ENCODE peak calls at places on chromosomes 13 and 19, in ten cellular contexts. C, Q, F, B, J, X, T, V, S and M are unnamed samples.

GRCh38 chr19:31451686-31452325 is 102.6 kb upstream of the TSHZ3 start:
- DNase-seq in C (no peak), Q (no peak), F (no peak), B (no peak), J (no peak), X (no peak), T (no peak), V (no peak), S (no peak), M (no peak)

GRCh38 chr13:75197803-75198202 is 284.2 kb downstream of the TBC1D4 start:
- DNase-seq in C (no peak), Q (no peak), F (no peak), B (no peak), J (no peak), X (no peak), T (no peak), V (no peak), S (no peak), M (peak; percentile 58)

GRCh38 chr19:45800009-45800553 is 7.4 kb upstream of the DMWD start:
- DNase-seq in C (no peak), Q (peak; percentile 58), F (no peak), B (no peak), J (no peak), X (no peak), T (no peak), V (no peak), S (no peak), M (peak; percentile 48)

GRCh38 chr19:30360378-30361106 is 11.6 kb upstream of the ZNF536 start:
- DNase-seq in C (no peak), Q (no peak), F (no peak), B (no peak), J (no peak), X (peak; percentile 55), T (no peak), V (no peak), S (no peak), M (no peak)

GRCh38 chr19:15913830-15914229 is 16.0 kb upstream of the CYP4F2 start:
- DNase-seq in C (no peak), Q (no peak), F (no peak), B (no peak), J (no peak), X (no peak), T (no peak), V (no peak), S (peak; percentile 39), M (no peak)

GRCh38 chr13:113053376-113053775 is 52.2 kb upstream of the F7 start:
- DNase-seq in C (no peak), Q (no peak), F (no peak), B (no peak), J (no peak), X (no peak), T (peak; percentile 42), V (peak; percentile 39), S (peak; percentile 57), M (no peak)

GRCh38 chr13:104461049-104461448 is 1394.8 kb upstream of the SLC10A2 start:
- DNase-seq in C (no peak), Q (no peak), F (no peak), B (no peak), J (no peak), X (peak; percentile 49), T (no peak), V (no peak), S (no peak), M (no peak)

GRCh38 chr19:48635263-48635965 is 1.8 kb downstream of the DBP start:
- DNase-seq in C (peak; percentile 76), Q (peak; percentile 95), F (peak; percentile 83), B (no peak), J (peak; percentile 82), X (peak; percentile 79), T (peak; percentile 87), V (peak; percentile 90), S (peak; percentile 78), M (no peak)

GRCh38 chr19:48656840-48657474 is 11.0 kb upstream of the CA11 start:
- DNase-seq in C (no peak), Q (no peak), F (no peak), B (no peak), J (peak; percentile 20), X (no peak), T (no peak), V (no peak), S (no peak), M (peak; percentile 91)

GRCh38 chr13:29156136-29156535 is 336.0 kb downstream of the MTUS2 start:
- DNase-seq in C (no peak), Q (no peak), F (no peak), B (no peak), J (no peak), X (no peak), T (no peak), V (no peak), S (no peak), M (no peak)

DNA sequence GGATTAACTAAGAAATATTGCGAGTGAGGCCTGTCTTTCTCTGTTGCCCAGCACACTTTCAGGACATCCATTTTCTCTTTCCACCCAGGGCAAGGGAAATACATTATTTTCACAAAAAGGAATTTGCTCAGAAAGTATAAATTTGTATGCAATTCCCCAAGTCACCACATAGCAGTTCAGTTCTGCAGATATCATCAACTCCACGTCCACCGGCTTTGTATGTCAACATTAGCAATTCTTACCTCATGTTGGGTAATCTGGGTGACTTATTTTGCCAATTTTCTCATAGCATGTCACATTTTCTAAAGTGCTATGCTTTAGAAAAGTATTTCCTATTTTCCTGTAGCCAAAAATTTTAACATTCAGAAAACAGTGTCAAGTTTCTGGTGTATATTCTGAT is 501.8 kb downstream of the EFNB2 start:
- DNase-seq in C (no peak), Q (peak; percentile 27), F (no peak), B (no peak), J (no peak), X (peak; percentile 4), T (no peak), V (no peak), S (no peak), M (peak; percentile 81)
- TF ChIP-seq CTCF in C (no peak), Q (no peak), F (peak; percentile 20), B (peak; percentile 28), J (no peak), X (peak; percentile 24), T (no peak), V (no peak), S (no peak), M (peak; percentile 48)

DNA sequence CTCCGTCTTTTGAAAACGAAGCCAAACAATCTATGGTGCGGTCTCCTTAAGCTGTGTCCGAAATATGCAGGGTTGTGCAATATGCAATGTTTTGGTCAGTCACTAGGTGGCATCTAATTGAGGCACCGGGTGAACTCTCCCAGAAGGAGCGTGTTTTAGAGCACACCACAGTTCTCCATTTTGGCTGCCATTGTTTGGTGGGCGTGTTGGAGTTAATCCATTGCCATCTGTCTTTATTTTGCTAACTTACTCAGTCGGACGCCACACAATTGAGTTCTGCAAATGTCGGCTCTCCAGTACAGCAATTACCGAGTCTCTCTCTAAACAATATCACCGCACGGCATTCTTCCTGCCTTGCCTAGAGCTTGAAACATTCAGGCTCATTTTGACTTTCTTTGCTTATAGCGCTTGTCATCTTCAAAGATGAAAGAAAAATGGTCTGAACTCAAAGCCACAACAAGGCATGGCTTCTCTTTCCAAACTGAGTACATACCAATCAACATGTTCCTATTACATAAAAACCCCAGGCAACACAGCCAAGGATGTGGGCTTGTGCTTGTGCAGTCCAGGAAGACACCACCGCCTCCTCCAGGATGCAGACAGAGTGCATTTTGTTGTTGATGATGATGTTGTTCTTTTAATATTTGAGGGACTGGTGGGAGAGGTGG is 182.0 kb upstream of the SERP2 start:
- DNase-seq in C (peak; percentile 67), Q (peak; percentile 70), F (peak; percentile 77), B (no peak), J (peak; percentile 42), X (peak; percentile 84), T (no peak), V (no peak), S (no peak), M (peak; percentile 85)
- H3K4me3 ChIP-seq in C (no peak overlapping the region), Q (no peak overlapping the region), F (peak overlapping the region; percentile 24), B (peak overlapping the region; percentile 63), J (no peak overlapping the region), X (no peak overlapping the region), T (no peak overlapping the region), V (peak overlapping the region; percentile 4), S (no peak overlapping the region), M (no peak overlapping the region)

GRCh38 chr19:19737559-19738332 is 4.8 kb upstream of the ZNF14 start:
- DNase-seq in C (no peak), Q (no peak), F (peak; percentile 54), B (no peak), J (no peak), X (no peak), T (no peak), V (no peak), S (no peak), M (no peak)

GRCh38 chr19:19738564-19738963 is 5.7 kb upstream of the ZNF14 start:
- DNase-seq in C (no peak), Q (no peak), F (no peak), B (no peak), J (no peak), X (no peak), T (no peak), V (no peak), S (no peak), M (no peak)

DNA sequence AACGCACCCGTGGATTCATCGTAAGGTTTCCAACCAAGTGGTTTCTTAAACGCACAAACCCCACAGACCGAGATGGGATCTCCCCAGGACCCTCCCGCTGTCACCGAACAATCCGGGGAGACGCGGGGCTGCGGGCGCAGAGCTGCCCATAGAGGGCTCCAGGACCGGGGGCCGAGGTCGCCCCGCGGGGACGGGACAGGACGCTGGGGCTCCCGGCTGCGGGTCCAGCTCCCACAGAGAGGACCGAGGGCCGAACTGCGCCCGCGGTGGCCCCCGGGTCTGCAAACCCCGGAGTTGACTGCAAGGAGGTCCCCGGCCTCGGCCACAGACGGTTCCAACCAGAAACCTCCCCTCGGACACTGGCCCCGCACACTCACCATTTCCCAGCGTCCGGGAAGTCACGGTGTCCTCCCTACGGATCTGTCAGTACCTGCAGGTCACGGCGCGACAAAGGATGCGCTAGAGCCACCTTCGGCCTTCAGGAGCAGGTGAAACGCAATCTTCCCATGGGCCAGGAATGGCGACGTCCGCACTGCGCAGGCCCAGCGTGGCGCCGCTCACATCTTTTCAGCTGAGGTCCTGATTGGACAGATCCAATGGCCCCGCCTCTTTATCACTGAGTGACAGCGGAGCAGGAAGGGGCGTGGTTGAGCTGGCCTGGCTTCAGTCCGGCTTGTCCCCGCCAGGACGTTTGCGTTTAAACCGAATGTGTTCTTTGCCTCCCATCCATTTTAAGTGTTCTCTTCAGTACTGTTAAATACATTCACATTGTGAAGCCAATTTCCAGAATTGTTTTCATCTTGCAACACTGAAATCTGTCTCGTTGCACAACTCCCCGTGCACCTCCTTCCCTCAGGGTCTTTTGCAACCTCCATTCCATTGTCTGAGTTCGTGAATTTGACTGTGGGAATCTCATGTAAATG is at the start of gene ZNF14:
- DNase-seq in C (peak; percentile 95), Q (peak; percentile 95), F (peak; percentile 96), B (peak; percentile 79), J (peak; percentile 95), X (peak; percentile 99), T (peak; percentile 93), V (peak; percentile 94), S (peak; percentile 95), M (peak; percentile 96)
- TF ChIP-seq CTCF in C (no peak), Q (peak; percentile 4), F (peak; percentile 24), B (no peak), J (peak; percentile 24), X (no peak), T (no peak), V (peak; percentile 24), S (no peak), M (peak; percentile 16)

DNA sequence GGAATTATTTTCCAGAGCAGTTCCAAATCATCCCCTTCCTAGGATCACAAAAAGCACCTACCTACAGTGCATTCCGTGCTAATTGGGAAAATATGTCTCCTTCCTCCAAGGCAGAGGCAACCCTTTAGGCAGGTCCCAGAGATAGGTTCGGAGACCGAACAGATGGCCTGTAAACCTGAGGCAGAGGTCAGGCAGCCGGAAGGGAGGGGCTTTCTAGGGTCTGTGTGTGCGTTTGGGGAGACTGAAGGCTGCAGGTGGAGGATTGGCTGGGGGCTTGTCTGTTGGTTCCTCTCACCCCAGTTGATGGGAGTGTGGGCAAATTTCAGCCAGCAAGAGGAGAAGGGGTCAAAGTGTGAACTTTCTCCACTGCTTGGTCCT is 7.1 kb downstream of the KCNN4 start:
- DNase-seq in C (no peak), Q (no peak), F (no peak), B (no peak), J (no peak), X (peak; percentile 63), T (no peak), V (no peak), S (no peak), M (no peak)
- H3K4me3 ChIP-seq in C (no peak overlapping the region), Q (no peak overlapping the region), F (peak overlapping the region; percentile 50), B (no peak overlapping the region), J (no peak overlapping the region), X (peak overlapping the region; percentile 82), T (no peak overlapping the region), V (no peak overlapping the region), S (no peak overlapping the region), M (no peak overlapping the region)